ENCODE peak calls at places on chromosome 11, in five cellular contexts. One of them, this sample, is unnamed.

GRCh38 chr11:128564642-128565245 is 22.6 kb downstream of the ETS1 start:
- DNase-seq in activated CD4-positive, CD25-positive, alpha-beta regulatory T cell: no peak
- DNase-seq in iPS-NIHi11: no peak
- DNase-seq in pancreas: no peak
- DNase-seq in activated T-helper 1 cell treated with Interleukin-2 at 50 U/mL for 16 hours: no peak
- DNase-seq in this sample: no peak

GRCh38 chr11:82865841-82866240 is 34.4 kb downstream of the PRCP start:
- DNase-seq in activated CD4-positive, CD25-positive, alpha-beta regulatory T cell: no peak
- DNase-seq in pancreas: no peak
- DNase-seq in iPS-NIHi11: no peak
- DNase-seq in activated T-helper 1 cell treated with Interleukin-2 at 50 U/mL for 16 hours: no peak
- DNase-seq in this sample: no peak

GRCh38 chr11:84136926-84137325 is 850.8 kb upstream of the CCDC90B start:
- DNase-seq in activated CD4-positive, CD25-positive, alpha-beta regulatory T cell: no peak
- DNase-seq in activated T-helper 1 cell treated with Interleukin-2 at 50 U/mL for 16 hours: no peak
- DNase-seq in pancreas: peak
- DNase-seq in iPS-NIHi11: no peak
- DNase-seq in this sample: no peak

GRCh38 chr11:118606844-118607228 is 579 bp upstream of the PHLDB1 start:
- DNase-seq in pancreas: no peak
- DNase-seq in activated T-helper 1 cell treated with Interleukin-2 at 50 U/mL for 16 hours: no peak
- DNase-seq in activated CD4-positive, CD25-positive, alpha-beta regulatory T cell: no peak
- DNase-seq in iPS-NIHi11: no peak
- DNase-seq in this sample: no peak

GRCh38 chr11:110085255-110085838 is 7.8 kb upstream of the ZC3H12C start:
- DNase-seq in iPS-NIHi11: no peak
- DNase-seq in pancreas: no peak
- DNase-seq in activated T-helper 1 cell treated with Interleukin-2 at 50 U/mL for 16 hours: no peak
- DNase-seq in activated CD4-positive, CD25-positive, alpha-beta regulatory T cell: no peak
- DNase-seq in this sample: no peak

GRCh38 chr11:118572075-118572913 is at the start of gene ARCN1:
- DNase-seq in pancreas: peak
- DNase-seq in activated CD4-positive, CD25-positive, alpha-beta regulatory T cell: peak
- DNase-seq in iPS-NIHi11: peak
- DNase-seq in activated T-helper 1 cell treated with Interleukin-2 at 50 U/mL for 16 hours: peak
- DNase-seq in this sample: peak

GRCh38 chr11:62124186-62125113 is 639 bp downstream of the INCENP start:
- DNase-seq in activated CD4-positive, CD25-positive, alpha-beta regulatory T cell: no peak
- DNase-seq in activated T-helper 1 cell treated with Interleukin-2 at 50 U/mL for 16 hours: no peak
- DNase-seq in pancreas: peak
- DNase-seq in iPS-NIHi11: peak
- DNase-seq in this sample: no peak

GRCh38 chr11:10751581-10751940 is 515 bp downstream of the CTR9 start:
- DNase-seq in activated CD4-positive, CD25-positive, alpha-beta regulatory T cell: no peak
- DNase-seq in iPS-NIHi11: no peak
- DNase-seq in activated T-helper 1 cell treated with Interleukin-2 at 50 U/mL for 16 hours: no peak
- DNase-seq in pancreas: no peak
- DNase-seq in this sample: no peak

GRCh38 chr11:4881860-4882500 is at the start of gene OR51T1:
- DNase-seq in pancreas: no peak
- DNase-seq in iPS-NIHi11: no peak
- DNase-seq in activated T-helper 1 cell treated with Interleukin-2 at 50 U/mL for 16 hours: no peak
- DNase-seq in activated CD4-positive, CD25-positive, alpha-beta regulatory T cell: no peak
- DNase-seq in this sample: no peak

GRCh38 chr11:417652-418342 is 3.0 kb upstream of the SIGIRR start:
- DNase-seq in activated CD4-positive, CD25-positive, alpha-beta regulatory T cell: no peak
- DNase-seq in pancreas: no peak
- DNase-seq in iPS-NIHi11: no peak
- DNase-seq in activated T-helper 1 cell treated with Interleukin-2 at 50 U/mL for 16 hours: no peak
- DNase-seq in this sample: no peak

This sample was measured in effector memory CD4-positive, alpha-beta T cell.